ENCODE peak calls at places on chromosomes 7 and 10, in four cellular contexts. H is upper lobe of left lung, E is mesendoderm, P is psoas muscle. N is an unnamed sample.

GRCh38 chr7:122893486-122893885 is 7.2 kb upstream of the CADPS2 start:
- DNase-seq in E (no peak), H (no peak), P (no peak), N (no peak)

GRCh38 chr7:36663481-36663880 is 60.8 kb downstream of the AOAH start:
- DNase-seq in H (no peak), E (no peak), P (no peak), N (no peak)

GRCh38 chr10:129727071-129727470 is 237.0 kb downstream of the EBF3 start:
- DNase-seq in H (no peak), P (no peak), E (no peak), N (no peak)

GRCh38 chr10:46525177-46525823 is 31.2 kb downstream of the GPRIN2 start:
- DNase-seq in P (peak; percentile 3), H (peak; percentile 33), E (peak; percentile 65), N (no peak)

GRCh38 chr7:41241641-41242040 is 461.2 kb downstream of the INHBA start:
- DNase-seq in H (no peak), E (peak; percentile 15), P (no peak), N (no peak)

GRCh38 chr7:105602325-105603305 is 21.3 kb upstream of the EFCAB10 start:
- DNase-seq in E (no peak), P (no peak), H (peak; percentile 30), N (no peak)

GRCh38 chr7:25117226-25118047 is 7.6 kb downstream of the CYCS start:
- DNase-seq in P (no peak), E (no peak), H (no peak), N (no peak)

GRCh38 chr10:30355601-30356000 is 6.5 kb upstream of the MTPAP start:
- DNase-seq in H (no peak), P (no peak), E (no peak), N (no peak)

GRCh38 chr10:91006752-91007346 is 86.0 kb upstream of the ANKRD1 start:
- DNase-seq in H (no peak), P (no peak), E (no peak), N (no peak)
- H3K27ac ChIP-seq in H (peak overlapping the region; percentile 49), P (no peak overlapping the region), E (no peak overlapping the region), N (no peak overlapping the region)

GRCh38 chr10:11270135-11270857 is 252.6 kb downstream of the CELF2 start:
- DNase-seq in E (peak; percentile 94), P (peak; percentile 86), H (peak; percentile 55), N (peak; percentile 10)

GRCh38 chr10:11276475-11276990 is 258.9 kb downstream of the CELF2 start:
- DNase-seq in E (no peak), H (no peak), P (no peak), N (no peak)

GRCh38 chr10:11270858-11271179 is 253.1 kb downstream of the CELF2 start:
- DNase-seq in P (no peak), E (no peak), H (no peak), N (no peak)

GRCh38 chr10:11272915-11273389 is 255.3 kb downstream of the CELF2 start:
- DNase-seq in P (no peak), E (no peak), H (no peak), N (no peak)
- H3K27ac ChIP-seq in P (no peak overlapping the region), E (no peak overlapping the region), H (no peak overlapping the region), N (no peak overlapping the region)

GRCh38 chr7:128056901-128057300 is 25.7 kb upstream of the LRRC4 start:
- DNase-seq in E (no peak), H (no peak), P (no peak), N (no peak)

GRCh38 chr7:128055668-128056067 is 24.4 kb upstream of the LRRC4 start:
- DNase-seq in E (no peak), P (no peak), H (no peak), N (no peak)

GRCh38 chr7:128057909-128058308 is 26.7 kb upstream of the LRRC4 start:
- DNase-seq in E (no peak), H (no peak), P (no peak), N (no peak)

GRCh38 chr7:128060018-128060417 is 28.8 kb upstream of the LRRC4 start:
- DNase-seq in P (no peak), H (no peak), E (peak; percentile 57), N (no peak)

GRCh38 chr7:128059143-128059975 is 28.1 kb upstream of the LRRC4 start:
- DNase-seq in P (no peak), E (no peak), H (no peak), N (no peak)
- H3K27ac ChIP-seq in P (no peak overlapping the region), E (no peak overlapping the region), H (no peak overlapping the region), N (no peak overlapping the region)

GRCh38 chr10:27714349-27714748 is 31.3 kb downstream of the MKX start:
- DNase-seq in P (no peak), E (no peak), H (no peak), N (no peak)
- H3K27ac ChIP-seq in P (no peak overlapping the region), E (no peak overlapping the region), H (no peak overlapping the region), N (no peak overlapping the region)

DNA sequence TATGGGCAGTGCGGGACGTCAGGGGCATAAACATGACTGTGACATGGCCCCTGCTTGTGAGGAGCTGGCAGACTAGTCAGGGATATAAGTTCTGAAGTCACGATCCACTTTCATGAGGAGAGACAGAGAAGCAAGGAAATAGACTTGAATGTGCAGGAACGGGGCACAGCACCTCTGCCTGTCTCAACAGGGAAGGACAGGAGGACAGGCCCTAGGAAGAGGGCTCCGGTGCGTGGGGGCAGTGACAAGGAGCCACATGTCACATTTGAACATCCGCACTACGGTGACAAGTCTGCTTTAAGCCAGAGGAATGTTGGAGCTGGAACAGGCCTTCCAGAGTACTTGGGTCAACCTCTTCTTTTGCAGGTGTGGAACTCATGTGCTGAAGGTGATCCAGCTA is 19.8 kb upstream of the SAR1A start:
- DNase-seq in H (no peak), E (no peak), P (no peak), N (no peak)
- H3K27ac ChIP-seq in H (peak overlapping the region; percentile 73), E (no peak overlapping the region), P (no peak overlapping the region), N (no peak overlapping the region)

GRCh38 chr7:30451539-30452277 is 26.9 kb downstream of the NOD1 start:
- DNase-seq in P (no peak), H (no peak), E (no peak), N (no peak)

GRCh38 chr7:30448461-30449189 is 30.0 kb downstream of the NOD1 start:
- DNase-seq in H (no peak), E (no peak), P (no peak), N (no peak)

GRCh38 chr7:30452278-30452930 is 26.2 kb downstream of the NOD1 start:
- DNase-seq in E (no peak), H (no peak), P (no peak), N (no peak)

GRCh38 chr7:30450983-30451497 is 27.5 kb downstream of the NOD1 start:
- DNase-seq in P (no peak), H (no peak), E (no peak), N (no peak)

GRCh38 chr7:30450123-30450982 is 28.2 kb downstream of the NOD1 start:
- DNase-seq in H (no peak), P (no peak), E (no peak), N (no peak)
- H3K27ac ChIP-seq in H (no peak overlapping the region), P (no peak overlapping the region), E (no peak overlapping the region), N (no peak overlapping the region)

DNA sequence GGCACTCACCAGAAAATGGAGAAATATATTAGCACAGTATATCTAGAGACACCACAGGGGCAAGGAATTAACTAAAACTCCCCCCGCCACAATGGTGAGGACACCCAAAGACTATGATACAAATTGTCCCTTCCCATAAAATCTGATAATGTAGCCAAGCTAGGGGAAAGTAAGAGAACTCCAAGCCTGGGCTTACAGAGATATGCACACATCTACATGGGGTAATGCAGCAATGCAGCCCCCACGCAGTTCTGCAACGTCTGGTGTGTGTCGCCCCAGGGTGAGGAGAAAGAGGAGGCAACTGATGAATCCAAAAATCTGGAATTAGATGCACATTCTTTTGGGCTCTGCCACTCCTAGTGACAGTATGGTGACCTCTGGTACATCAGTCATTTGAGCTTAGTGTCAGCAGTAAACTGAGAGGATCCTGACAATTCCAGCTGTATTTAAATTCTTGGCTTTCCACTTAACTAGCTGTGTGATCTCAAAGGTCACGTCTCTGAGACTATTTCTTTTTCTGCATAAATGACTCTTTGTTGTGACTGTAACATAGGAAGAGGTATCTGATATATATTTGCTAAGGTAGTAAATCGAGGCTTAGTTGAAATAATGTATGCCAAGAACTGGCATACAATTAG is 51.6 kb downstream of the PIP4K2A start:
- DNase-seq in P (no peak), H (no peak), E (no peak), N (no peak)
- H3K27ac ChIP-seq in P (no peak overlapping the region), H (no peak overlapping the region), E (no peak overlapping the region), N (no peak overlapping the region)

GRCh38 chr10:32338262-32338661 is 8.7 kb downstream of the EPC1 start:
- DNase-seq in P (no peak), E (no peak), H (no peak), N (no peak)
- H3K27ac ChIP-seq in P (peak overlapping the region; percentile 17), E (no peak overlapping the region), H (no peak overlapping the region), N (no peak overlapping the region)

DNA sequence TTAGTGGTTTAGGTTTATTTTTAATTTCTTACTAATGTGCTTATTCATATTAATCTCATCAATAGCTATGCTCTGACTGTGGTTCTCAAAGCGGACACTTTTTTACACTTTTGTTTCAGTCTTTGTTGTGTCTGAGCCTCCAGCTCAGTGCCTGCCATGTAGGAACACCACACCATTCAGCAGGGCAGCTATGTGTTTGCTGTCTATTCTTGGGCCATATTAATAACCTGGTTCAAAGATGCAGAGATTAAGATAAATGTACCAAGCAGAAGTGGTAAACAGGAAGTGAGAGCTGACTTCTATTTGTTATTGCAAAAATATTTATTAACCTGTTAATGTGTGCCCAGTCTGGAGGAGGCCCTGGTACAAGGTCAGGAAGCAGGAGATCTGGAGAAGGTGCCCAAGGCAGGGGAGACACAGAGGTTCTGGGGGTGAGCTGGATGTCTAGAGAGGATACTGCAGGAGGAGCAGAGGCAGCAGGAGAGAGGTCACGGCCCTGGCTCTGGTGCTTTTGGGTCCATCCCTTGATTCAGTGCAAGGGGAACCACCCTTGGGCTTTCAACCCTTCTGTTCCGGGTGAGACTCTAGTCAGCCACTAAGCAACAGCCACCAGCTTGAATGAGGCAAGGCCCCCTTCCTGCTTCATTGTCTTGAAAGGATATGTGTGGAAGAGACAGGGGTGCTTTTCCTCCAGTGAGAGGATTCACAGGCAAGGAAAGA is 1.9 kb downstream of the TBXAS1 start:
- DNase-seq in P (no peak), H (peak; percentile 45), E (no peak), N (no peak)
- H3K27ac ChIP-seq in P (no peak overlapping the region), H (peak overlapping the region; percentile 80), E (no peak overlapping the region), N (no peak overlapping the region)

DNA sequence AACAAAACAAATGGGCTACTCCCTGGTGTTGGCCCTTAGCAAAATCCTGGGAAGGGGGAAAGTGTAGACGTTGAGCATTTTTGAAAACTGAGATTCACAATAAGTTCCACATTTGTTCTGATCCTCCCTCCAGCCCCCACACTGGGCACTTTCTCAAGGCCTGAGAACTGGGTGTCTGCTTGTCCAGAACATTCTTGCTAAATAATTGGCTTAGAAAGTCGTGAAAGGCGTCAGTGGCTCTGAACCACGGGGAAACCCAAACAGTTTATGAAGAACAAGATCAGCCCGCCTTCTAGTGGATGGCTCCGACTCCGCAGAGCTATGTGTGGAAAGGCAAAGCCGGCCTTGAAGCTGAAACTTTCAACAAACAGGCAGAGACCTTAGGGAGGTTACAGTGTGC is 370.1 kb downstream of the PRPF18 start:
- DNase-seq in E (peak; percentile 42), P (peak; percentile 87), H (peak; percentile 31), N (no peak)
- H3K27ac ChIP-seq in E (no peak overlapping the region), P (peak overlapping the region; percentile 10), H (peak overlapping the region; percentile 43), N (no peak overlapping the region)